ENCODE peak calls at places on chromosomes 13 and 19, in seven cellular contexts. H, M, P, B, C, V and L are unnamed samples.

GRCh38 chr13:72820156-72820897 is 38.4 kb downstream of the PIBF1 start:
- DNase-seq in H (peak), M (peak), P (no peak), B (no peak), C (no peak), V (no peak), L (no peak)

GRCh38 chr13:46164661-46165060 is 17.3 kb downstream of the LCP1 start:
- DNase-seq in H (no peak), M (no peak), P (no peak), B (no peak), C (no peak), V (no peak), L (no peak)

GRCh38 chr13:112690242-112690943 is 555 bp downstream of the ATP11A start:
- DNase-seq in H (no peak), M (peak), P (no peak), B (no peak), C (peak), V (no peak), L (peak)

GRCh38 chr13:91046715-91047327 is 300.7 kb upstream of the MIR17HG start:
- DNase-seq in H (no peak), M (no peak), P (no peak), B (no peak), C (no peak), V (no peak), L (no peak)

GRCh38 chr13:26867451-26868067 is 107.0 kb upstream of the GPR12 start:
- DNase-seq in H (no peak), M (peak), P (no peak), B (peak), C (no peak), V (no peak), L (peak)

GRCh38 chr19:23436318-23436717 is 41.0 kb upstream of the ZNF91 start:
- DNase-seq in H (no peak), M (no peak), P (no peak), B (no peak), C (no peak), V (no peak), L (no peak)

GRCh38 chr19:17686027-17686511 is 2.1 kb downstream of the UNC13A start:
- DNase-seq in H (no peak), M (no peak), P (no peak), B (no peak), C (no peak), V (no peak), L (no peak)

GRCh38 chr13:28611021-28611420 is 47.9 kb upstream of the POMP start:
- DNase-seq in H (no peak), M (no peak), P (no peak), B (no peak), C (no peak), V (no peak), L (no peak)

GRCh38 chr13:20495087-20496023 is 30.3 kb downstream of the CRYL1 start:
- DNase-seq in H (peak), M (peak), P (peak), B (peak), C (peak), V (peak), L (peak)

GRCh38 chr19:19696386-19696785 is 27.7 kb downstream of the ZNF101 start:
- DNase-seq in H (no peak), M (no peak), P (no peak), B (no peak), C (no peak), V (no peak), L (no peak)

GRCh38 chr13:75402787-75403186 is 79.2 kb downstream of the TBC1D4 start:
- DNase-seq in H (no peak), M (no peak), P (no peak), B (no peak), C (no peak), V (no peak), L (no peak)

GRCh38 chr13:109101550-109102144 is 472.2 kb downstream of the MYO16 start:
- DNase-seq in H (no peak), M (no peak), P (no peak), B (no peak), C (no peak), V (no peak), L (no peak)

GRCh38 chr13:45082964-45083363 is 37.3 kb upstream of the GTF2F2 start:
- DNase-seq in H (peak), M (peak), P (no peak), B (no peak), C (no peak), V (no peak), L (no peak)

GRCh38 chr19:4830768-4831265 is 695 bp downstream of the TICAM1 start:
- DNase-seq in H (no peak), M (no peak), P (no peak), B (no peak), C (no peak), V (no peak), L (no peak)

GRCh38 chr19:57576661-57577060 is 2.0 kb downstream of the ZNF416 start:
- DNase-seq in H (no peak), M (no peak), P (no peak), B (no peak), C (no peak), V (no peak), L (no peak)

GRCh38 chr13:43986395-43986794 is 106.7 kb downstream of the LACC1 start:
- DNase-seq in H (no peak), M (no peak), P (peak), B (no peak), C (no peak), V (no peak), L (no peak)